ENCODE peak calls at places on chromosome 19, in ten cellular contexts. G, T, Y, J, E, N, C, B, P and Z are unnamed samples.

GRCh38 chr19:54427586-54427985 is 12.3 kb downstream of the TTYH1 start:
- DNase-seq in N (no peak), G (no peak), P (no peak), B (no peak), Y (no peak), T (no peak), J (no peak), E (peak; percentile 51), C (no peak), Z (no peak)

GRCh38 chr19:40055832-40056504 is at the start of gene ZNF780B:
- DNase-seq in B (no peak), J (peak; percentile 51), C (peak; percentile 6), G (peak; percentile 70), T (peak; percentile 84), Y (peak; percentile 80), N (peak; percentile 56), P (peak; percentile 79), E (peak; percentile 84), Z (peak; percentile 61)

GRCh38 chr19:41688687-41689086 is 617 bp upstream of the CEACAM7 start:
- DNase-seq in B (peak; percentile 4), Y (no peak), P (no peak), T (no peak), N (no peak), G (no peak), E (no peak), J (no peak), C (no peak), Z (no peak)

GRCh38 chr19:4023600-4024398 is 16.3 kb downstream of the PIAS4 start:
- DNase-seq in E (peak; percentile 71), Y (no peak), T (no peak), J (no peak), B (no peak), P (no peak), C (no peak), N (no peak), G (no peak), Z (no peak)

GRCh38 chr19:48319647-48320537 is 5.5 kb upstream of the EMP3 start:
- DNase-seq in P (peak; percentile 79), B (peak; percentile 65), T (peak; percentile 88), G (peak; percentile 85), J (peak; percentile 85), E (peak; percentile 95), C (no peak), N (peak; percentile 77), Y (peak; percentile 91), Z (peak; percentile 76)

GRCh38 chr19:16801599-16801998 is 27.6 kb upstream of the SIN3B start:
- DNase-seq in E (no peak), C (no peak), J (no peak), P (no peak), T (peak; percentile 33), Y (no peak), N (no peak), B (no peak), G (no peak), Z (no peak)

GRCh38 chr19:55350620-55351315 is 3.8 kb downstream of the COX6B2 start:
- DNase-seq in C (no peak), E (no peak), J (no peak), N (no peak), B (no peak), P (no peak), Y (no peak), T (no peak), G (no peak), Z (no peak)

GRCh38 chr19:5128251-5128931 is 159.5 kb downstream of the KDM4B start:
- DNase-seq in C (peak; percentile 16), J (peak; percentile 89), G (no peak), Y (no peak), N (peak; percentile 22), T (no peak), E (peak; percentile 86), P (peak; percentile 18), B (no peak), Z (no peak)

DNA sequence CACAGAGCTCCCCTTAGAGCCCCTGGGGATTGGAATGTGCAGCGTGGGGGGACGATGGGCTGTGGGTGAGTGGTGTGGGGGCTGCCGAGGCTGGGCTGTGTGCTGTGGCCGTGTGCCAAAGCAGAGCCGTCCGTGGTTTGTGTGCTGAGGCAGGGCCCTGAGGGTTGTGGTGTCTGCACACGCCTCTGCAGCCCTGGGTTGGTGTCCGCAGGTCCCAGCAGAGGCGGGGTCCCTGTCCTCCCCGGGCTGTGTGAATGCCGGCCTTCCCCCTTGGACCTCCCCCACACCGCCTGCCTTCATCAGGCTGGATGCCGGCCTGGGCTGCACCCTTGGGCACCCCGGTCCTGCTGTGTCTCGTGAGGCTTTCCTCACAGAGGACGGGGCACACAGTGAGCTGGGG is 26.1 kb downstream of the DOT1L start:
- DNase-seq in T (no peak), J (no peak), Y (no peak), N (no peak), P (no peak), C (no peak), B (no peak), E (no peak), G (no peak), Z (no peak)
- H3K27ac ChIP-seq in T (no peak overlapping the region), J (no peak overlapping the region), Y (no peak overlapping the region), N (no peak overlapping the region), P (no peak overlapping the region), C (no peak overlapping the region), B (no peak overlapping the region), E (no peak overlapping the region), G (no peak overlapping the region), Z (no peak overlapping the region)

GRCh38 chr19:8109890-8110662 is 39.3 kb downstream of the FBN3 start:
- DNase-seq in P (no peak), E (peak; percentile 23), N (no peak), G (no peak), T (no peak), J (no peak), B (no peak), Y (no peak), C (no peak), Z (no peak)
- H3K27ac ChIP-seq in P (no peak overlapping the region), E (no peak overlapping the region), N (no peak overlapping the region), G (no peak overlapping the region), T (no peak overlapping the region), J (no peak overlapping the region), B (no peak overlapping the region), Y (no peak overlapping the region), C (no peak overlapping the region), Z (no peak overlapping the region)

DNA sequence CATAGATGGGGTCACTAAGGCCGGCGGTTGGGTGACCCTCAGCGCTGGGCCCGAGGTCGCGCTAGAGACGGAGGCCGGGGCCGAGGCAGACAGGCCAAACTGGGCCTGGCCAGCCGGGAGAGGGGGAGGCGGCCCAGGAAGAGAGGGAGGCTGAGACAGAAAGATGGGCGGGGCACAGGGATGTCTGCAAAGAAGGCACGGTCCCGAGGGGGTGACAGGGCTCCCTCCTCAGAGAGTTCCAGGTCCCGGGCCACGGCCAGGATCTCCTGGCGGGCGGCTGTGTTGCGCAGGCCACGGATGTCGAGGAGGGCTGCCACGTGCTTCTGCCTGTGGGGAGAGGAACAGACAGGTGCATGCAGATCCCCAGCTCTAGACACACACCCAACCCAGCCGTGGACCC is 32.2 kb downstream of the EXOC3L2 start:
- DNase-seq in P (no peak), J (no peak), Y (no peak), N (no peak), B (no peak), C (no peak), E (no peak), T (no peak), G (no peak), Z (no peak)
- H3K27ac ChIP-seq in P (no peak overlapping the region), J (no peak overlapping the region), Y (peak overlapping the region; percentile 73), N (no peak overlapping the region), B (peak overlapping the region; percentile 56), C (no peak overlapping the region), E (no peak overlapping the region), T (no peak overlapping the region), G (no peak overlapping the region), Z (no peak overlapping the region)

GRCh38 chr19:15285896-15286591 is 46.3 kb downstream of the BRD4 start:
- DNase-seq in Y (no peak), N (no peak), G (no peak), E (peak; percentile 31), J (no peak), C (no peak), P (peak; percentile 16), T (no peak), B (no peak), Z (no peak)

GRCh38 chr19:15282311-15282705 is 50.0 kb downstream of the BRD4 start:
- DNase-seq in E (no peak), B (no peak), T (no peak), G (no peak), P (no peak), C (no peak), J (no peak), Y (no peak), N (no peak), Z (no peak)

GRCh38 chr19:15284896-15285295 is 47.4 kb downstream of the BRD4 start:
- DNase-seq in J (no peak), C (no peak), T (no peak), G (no peak), E (no peak), Y (no peak), P (no peak), N (no peak), B (no peak), Z (no peak)

GRCh38 chr19:15283141-15283885 is 49.0 kb downstream of the BRD4 start:
- DNase-seq in T (no peak), C (peak; percentile 33), Y (no peak), E (peak; percentile 85), P (no peak), B (no peak), N (no peak), J (no peak), G (no peak), Z (no peak)

DNA sequence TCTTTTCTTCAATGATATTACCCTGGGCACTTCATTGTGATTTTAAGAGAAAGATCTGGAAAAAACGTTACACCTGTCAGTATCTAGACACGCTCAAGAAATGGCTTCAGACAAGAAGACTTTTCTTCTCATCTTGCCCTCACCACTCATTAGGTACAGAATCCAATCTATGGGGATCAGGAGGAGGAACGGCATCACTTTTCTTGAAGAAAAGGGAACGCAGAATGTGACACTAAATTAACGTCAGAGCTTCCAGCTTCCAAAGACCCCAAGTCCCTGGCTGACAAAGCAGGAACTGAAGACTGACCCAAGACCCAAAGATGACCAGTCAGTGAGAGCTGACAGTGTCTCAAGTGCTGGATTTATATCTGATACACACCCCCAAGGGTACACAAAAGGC is 48.2 kb downstream of the BRD4 start:
- DNase-seq in N (no peak), B (no peak), E (no peak), Y (no peak), P (no peak), J (no peak), G (no peak), C (no peak), T (no peak), Z (no peak)
- H3K27ac ChIP-seq in N (no peak overlapping the region), B (peak overlapping the region; percentile 41), E (no peak overlapping the region), Y (no peak overlapping the region), P (no peak overlapping the region), J (no peak overlapping the region), G (peak overlapping the region; percentile 46), C (peak overlapping the region; percentile 71), T (peak overlapping the region; percentile 75), Z (peak overlapping the region; percentile 49)